ENCODE peak calls at places on chromosome 17, in seven cellular contexts. U, C, J, P, R, F and L are unnamed samples.

GRCh38 chr17:37392024-37392590 is 14.5 kb downstream of the ACACA start:
- DNase-seq in U (peak; percentile 95), C (peak; percentile 56), J (no peak), P (peak; percentile 52), R (no peak), F (no peak), L (peak; percentile 20)

GRCh38 chr17:7296189-7296861 is 1.9 kb upstream of the YBX2 start:
- DNase-seq in U (peak; percentile 86), C (no peak), J (peak; percentile 61), P (peak; percentile 95), R (peak; percentile 63), F (no peak), L (peak; percentile 61)

GRCh38 chr17:36921131-36921851 is 16.0 kb upstream of the LHX1 start:
- DNase-seq in U (no peak), C (no peak), J (peak; percentile 35), P (peak; percentile 47), R (no peak), F (no peak), L (peak; percentile 85)

GRCh38 chr17:1627219-1627986 is 1.2 kb downstream of the SLC43A2 start:
- DNase-seq in U (no peak), C (no peak), J (no peak), P (no peak), R (no peak), F (no peak), L (no peak)

GRCh38 chr17:81153340-81153803 is 11.9 kb upstream of the PVALEF start:
- DNase-seq in U (peak; percentile 44), C (no peak), J (no peak), P (peak; percentile 80), R (no peak), F (no peak), L (no peak)

GRCh38 chr17:3667366-3668278 is 756 bp downstream of the TAX1BP3 start:
- DNase-seq in U (peak; percentile 96), C (peak; percentile 57), J (no peak), P (peak; percentile 97), R (no peak), F (peak; percentile 48), L (peak; percentile 95)

GRCh38 chr17:6231886-6232767 is 161.9 kb downstream of the WSCD1 start:
- DNase-seq in U (peak; percentile 52), C (no peak), J (no peak), P (no peak), R (no peak), F (no peak), L (no peak)

GRCh38 chr17:67280279-67280678 is 35.3 kb upstream of the HELZ start:
- DNase-seq in U (no peak), C (no peak), J (no peak), P (no peak), R (no peak), F (no peak), L (no peak)

GRCh38 chr17:79465011-79466006 is 145.5 kb downstream of the RBFOX3 start:
- DNase-seq in U (no peak), C (no peak), J (no peak), P (no peak), R (no peak), F (no peak), L (no peak)

GRCh38 chr17:47239663-47240374 is 13.8 kb upstream of the ITGB3 start:
- DNase-seq in U (peak; percentile 100), C (peak; percentile 100), J (no peak), P (peak; percentile 99), R (no peak), F (peak; percentile 93), L (peak; percentile 87)

GRCh38 chr17:38897176-38897575 is 27.3 kb downstream of the LASP1 start:
- DNase-seq in U (no peak), C (no peak), J (no peak), P (no peak), R (no peak), F (no peak), L (no peak)

GRCh38 chr17:27949304-27949703 is 56.1 kb upstream of the LYRM9 start:
- DNase-seq in U (no peak), C (no peak), J (no peak), P (no peak), R (no peak), F (no peak), L (no peak)

GRCh38 chr17:63279498-63280230 is 166.4 kb downstream of the CYB561 start:
- DNase-seq in U (peak; percentile 65), C (no peak), J (no peak), P (peak; percentile 82), R (no peak), F (no peak), L (no peak)

GRCh38 chr17:48492401-48493298 is 38.2 kb downstream of the HOXB1 start:
- DNase-seq in U (peak; percentile 56), C (no peak), J (peak; percentile 40), P (peak; percentile 86), R (peak; percentile 56), F (peak; percentile 16), L (peak; percentile 59)

GRCh38 chr17:54455251-54455868 is 445.3 kb upstream of the TOM1L1 start:
- DNase-seq in U (no peak), C (no peak), J (no peak), P (no peak), R (no peak), F (no peak), L (no peak)

GRCh38 chr17:6913608-6914443 is 82.0 kb upstream of the ALOX12 start:
- DNase-seq in U (peak; percentile 58), C (no peak), J (peak; percentile 70), P (peak; percentile 74), R (peak; percentile 76), F (peak; percentile 12), L (peak; percentile 67)

GRCh38 chr17:14926526-14927122 is 338.5 kb downstream of the PMP22 start:
- DNase-seq in U (peak; percentile 72), C (peak; percentile 62), J (peak; percentile 16), P (peak; percentile 85), R (peak; percentile 21), F (no peak), L (peak; percentile 25)

GRCh38 chr17:38958756-38959155 is 8.4 kb downstream of the FBXO47 start:
- DNase-seq in U (peak; percentile 79), C (peak; percentile 41), J (no peak), P (peak; percentile 19), R (no peak), F (no peak), L (peak; percentile 38)

GRCh38 chr17:75733471-75733870 is 12.2 kb downstream of the ITGB4 start:
- DNase-seq in U (no peak), C (no peak), J (no peak), P (no peak), R (no peak), F (no peak), L (no peak)